ENCODE peak calls at places on chromosomes 2 and 18, in seven cellular contexts. Q is T follicular helper cell; H is neural progenitor cell; G is pons; M is astrocyte of the spinal cord; I is activated T-helper 1 cell treated with anti-CD3 and anti-CD28 coated beads, Interleukin-12 subunit alpha, Interleukin-12 subunit beta, Interleukin-2, Interleukin-4 antibody, amounts not matched to agents 30 ng/mL and 10 ng/mL and 1 ng/mL, durations not matched to agents 14 hours and 24 hours and 36 hours; P is activated CD8-positive, alpha-beta memory T cell treated with anti-CD3 and anti-CD28 coated beads, Interleukin-2, amount 10 ng/mL, durations not matched to agents 7 days and 5 days. N is an unnamed sample.

GRCh38 chr2:146634256-146635068 is 1210.4 kb upstream of the ACVR2A start:
- DNase-seq in H (no peak), P (no peak), I (no peak), Q (no peak), M (peak), G (no peak), N (no peak)

GRCh38 chr18:72727038-72727690 is 140.6 kb downstream of the NETO1 start:
- DNase-seq in I (no peak), G (no peak), M (peak), H (no peak), Q (no peak), P (no peak), N (no peak)

GRCh38 chr2:224997802-224998201 is 44.5 kb downstream of the DOCK10 start:
- DNase-seq in I (no peak), M (peak), Q (no peak), P (no peak), G (no peak), H (no peak), N (no peak)

GRCh38 chr18:63317982-63318881 is 1.3 kb downstream of the BCL2 start:
- DNase-seq in H (peak), P (peak), G (peak), Q (peak), M (no peak), I (peak), N (peak)

GRCh38 chr2:11344956-11345671 is 678 bp upstream of the ROCK2 start:
- DNase-seq in G (peak), I (no peak), M (peak), P (peak), H (peak), Q (peak), N (peak)

GRCh38 chr2:234593636-234594035 is 96.8 kb upstream of the ARL4C start:
- DNase-seq in I (no peak), H (no peak), G (no peak), M (peak), P (peak), Q (no peak), N (no peak)

GRCh38 chr2:10372195-10372861 is 69.6 kb downstream of the HPCAL1 start:
- DNase-seq in I (no peak), P (no peak), G (peak), H (no peak), M (no peak), Q (no peak), N (no peak)

GRCh38 chr2:39264733-39265132 is 21.0 kb upstream of the CDKL4 start:
- DNase-seq in Q (no peak), H (no peak), M (no peak), P (no peak), G (no peak), I (no peak), N (no peak)

GRCh38 chr2:38685116-38685735 is 19.3 kb downstream of the GALM start:
- DNase-seq in Q (no peak), M (peak), H (no peak), I (no peak), P (no peak), G (no peak), N (no peak)

GRCh38 chr2:225771691-225772090 is 372.2 kb downstream of the NYAP2 start:
- DNase-seq in H (no peak), M (no peak), G (no peak), P (no peak), Q (no peak), I (no peak), N (no peak)

GRCh38 chr2:101644842-101645383 is 52.6 kb upstream of the MAP4K4 start:
- DNase-seq in I (no peak), G (no peak), P (no peak), M (no peak), H (no peak), Q (no peak), N (no peak)

GRCh38 chr2:207362716-207363115 is 167.0 kb upstream of the CREB1 start:
- DNase-seq in H (no peak), G (no peak), M (no peak), Q (no peak), I (no peak), P (no peak), N (no peak)

GRCh38 chr2:132715554-132715953 is 45.5 kb upstream of the LYPD1 start:
- DNase-seq in M (no peak), G (peak), I (no peak), H (no peak), Q (no peak), P (no peak), N (no peak)

GRCh38 chr18:47118986-47119385 is 31.3 kb downstream of the HDHD2 start:
- DNase-seq in M (peak), Q (no peak), I (no peak), P (no peak), G (peak), H (no peak), N (no peak)